ENCODE peak calls at places on chromosomes 16 and 17, in seven cellular contexts. Q is mucosa of descending colon, A is endothelial cell, K is AG09319, D is fibroblast of the aortic adventitia, P is pancreas, O is keratinocyte. Y is an unnamed sample.

GRCh38 chr17:14873540-14873939 is 391.6 kb downstream of the PMP22 start:
- DNase-seq in Q (no peak), O (no peak), D (no peak), P (no peak), A (no peak), K (no peak), Y (no peak)

GRCh38 chr17:75392559-75392958 is 12.9 kb downstream of the GRB2 start:
- DNase-seq in A (no peak), Q (no peak), O (no peak), K (no peak), D (no peak), P (no peak), Y (no peak)

GRCh38 chr16:54748611-54749190 is 182.0 kb upstream of the IRX5 start:
- DNase-seq in O (no peak), D (no peak), K (no peak), Q (no peak), A (no peak), P (no peak), Y (no peak)

GRCh38 chr16:74025-74424 is 1.6 kb upstream of the RHBDF1 start:
- DNase-seq in O (no peak), A (no peak), D (no peak), Q (no peak), K (no peak), P (no peak), Y (no peak)

GRCh38 chr17:36851230-36851629 is 86.0 kb upstream of the LHX1 start:
- DNase-seq in P (no peak), K (no peak), Q (no peak), A (no peak), D (no peak), O (peak), Y (peak)

GRCh38 chr17:1031711-1032110 is 34.8 kb downstream of the TIMM22 start:
- DNase-seq in Q (peak), P (no peak), O (no peak), K (peak), D (peak), A (peak), Y (peak)

GRCh38 chr16:23207485-23207884 is 24.9 kb downstream of the SCNN1G start:
- DNase-seq in A (no peak), P (no peak), O (no peak), Q (no peak), K (no peak), D (no peak), Y (no peak)

GRCh38 chr16:30663820-30664528 is 5.7 kb downstream of the FBRS start:
- DNase-seq in Q (peak), K (no peak), P (no peak), D (no peak), O (no peak), A (no peak), Y (no peak)

GRCh38 chr16:81996664-81997529 is 14.4 kb downstream of the SDR42E1 start:
- DNase-seq in K (no peak), A (no peak), D (peak), Q (no peak), O (no peak), P (no peak), Y (peak)
- TF ChIP-seq CTCF in K (peak), A (peak), D (peak), Q (no peak), O (no peak), P (no peak), Y (peak)

DNA sequence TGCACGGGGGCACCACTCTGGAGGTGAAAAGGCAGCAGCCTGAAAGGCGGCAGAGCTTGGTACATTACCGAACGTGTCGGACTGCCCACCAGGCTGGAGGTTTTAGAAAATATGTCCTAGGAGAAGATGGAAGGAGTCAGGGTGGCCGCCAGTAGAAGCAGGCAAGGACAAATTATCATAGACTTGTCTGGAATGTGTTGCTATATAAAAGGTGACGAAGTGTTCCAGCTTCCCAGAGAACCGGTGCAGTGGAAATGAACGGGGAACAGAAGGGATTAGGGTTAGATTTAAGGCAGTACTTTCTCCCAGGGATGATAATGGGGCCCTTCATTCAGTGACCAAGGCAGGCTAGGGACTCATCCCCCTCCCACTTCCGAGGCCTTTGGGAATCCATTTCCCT is 27.4 kb downstream of the PIPOX start:
- DNase-seq in D (no peak), Q (no peak), A (no peak), K (no peak), P (no peak), O (no peak), Y (no peak)
- TF ChIP-seq CTCF in D (no peak), Q (no peak), A (no peak), K (no peak), P (no peak), O (no peak), Y (no peak)

GRCh38 chr17:29620271-29620670 is 2.4 kb downstream of the CORO6 start:
- DNase-seq in K (no peak), O (no peak), P (no peak), Q (no peak), A (no peak), D (no peak), Y (peak)

GRCh38 chr17:29617125-29617480 is 5.6 kb downstream of the CORO6 start:
- DNase-seq in A (peak), K (no peak), Q (peak), O (no peak), D (peak), P (peak), Y (peak)

GRCh38 chr17:29617481-29618271 is 5.0 kb downstream of the CORO6 start:
- DNase-seq in A (peak), D (peak), Q (peak), K (no peak), P (peak), O (no peak), Y (peak)

GRCh38 chr17:29619251-29619650 is 3.5 kb downstream of the CORO6 start:
- DNase-seq in P (no peak), A (no peak), O (no peak), D (peak), K (no peak), Q (no peak), Y (peak)

DNA sequence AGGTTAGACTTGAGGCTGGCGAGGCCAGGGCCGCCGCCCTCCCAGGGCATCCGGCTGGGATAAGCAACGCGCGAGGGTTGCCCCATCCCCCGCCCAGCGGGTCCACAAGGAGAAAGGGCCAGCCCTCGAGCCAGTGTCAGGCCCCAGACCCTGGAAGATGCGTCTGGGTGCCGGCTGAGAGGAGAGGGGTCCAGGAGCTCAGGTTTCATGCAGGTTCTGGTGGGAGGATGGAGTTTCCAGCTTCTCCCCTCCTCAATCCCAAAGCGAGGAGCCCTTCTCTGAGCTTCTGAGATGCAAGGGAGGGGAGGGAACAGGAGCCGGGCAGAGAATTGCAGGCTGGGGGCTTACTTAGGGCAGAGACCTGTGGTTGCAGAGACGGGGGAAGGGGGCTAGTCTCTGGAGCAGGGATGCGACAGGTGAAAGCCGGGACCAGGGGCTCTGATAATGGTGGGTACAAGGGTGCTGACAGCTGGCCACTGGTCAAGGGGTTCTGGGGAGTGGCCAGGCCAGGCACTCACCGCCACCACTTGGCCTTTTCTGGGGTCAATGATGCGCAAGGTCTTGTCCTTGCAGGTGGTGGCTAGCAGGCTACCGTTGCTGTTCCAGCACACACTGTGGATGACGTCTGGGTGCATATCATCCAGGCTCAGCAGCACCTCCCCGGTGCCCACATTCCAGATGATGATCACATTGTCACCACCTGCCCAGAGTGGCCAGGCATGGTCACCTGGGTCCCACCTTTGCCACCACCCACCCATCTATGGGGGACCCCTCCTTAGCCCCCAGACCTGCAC is 4.2 kb downstream of the CORO6 start:
- DNase-seq in A (no peak), K (no peak), D (no peak), O (no peak), P (no peak), Q (no peak), Y (no peak)
- TF ChIP-seq CTCF in A (no peak), K (no peak), D (no peak), O (peak), P (no peak), Q (no peak), Y (no peak)

DNA sequence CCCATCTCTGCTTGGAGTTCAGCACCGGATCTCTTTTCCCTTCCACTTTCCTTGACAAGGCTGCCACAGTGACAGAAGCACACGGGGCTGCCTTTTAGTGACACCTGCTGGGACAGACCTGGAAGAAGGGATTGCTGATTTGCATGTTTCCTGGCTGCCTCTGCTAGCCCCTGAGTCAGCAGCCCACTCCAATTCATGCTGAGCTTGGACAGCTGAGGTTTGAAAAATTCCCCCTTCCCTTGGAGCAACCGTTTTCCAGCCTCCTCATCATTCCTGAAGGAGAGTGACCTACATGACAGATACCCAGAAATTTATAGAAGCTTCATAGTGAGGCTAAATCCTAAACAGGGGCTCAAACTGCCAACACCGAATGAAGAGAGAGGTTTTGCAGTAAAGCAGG is 18.8 kb upstream of the RBL2 start:
- DNase-seq in O (no peak), P (no peak), A (peak), D (no peak), K (no peak), Q (no peak), Y (peak)
- TF ChIP-seq CTCF in O (no peak), P (no peak), A (no peak), D (no peak), K (no peak), Q (no peak), Y (no peak)

GRCh38 chr16:57628008-57628781 is at the start of gene ADGRG1:
- DNase-seq in K (peak), A (peak), O (peak), D (peak), Q (no peak), P (no peak), Y (peak)
- TF ChIP-seq CTCF in K (peak), A (no peak), O (no peak), D (peak), Q (no peak), P (no peak), Y (peak)

GRCh38 chr16:1150511-1150982 is 2.4 kb upstream of the CACNA1H start:
- DNase-seq in Q (no peak), D (peak), K (no peak), P (no peak), A (no peak), O (no peak), Y (peak)
- TF ChIP-seq CTCF in Q (no peak), D (no peak), K (no peak), P (no peak), A (no peak), O (no peak), Y (no peak)

DNA sequence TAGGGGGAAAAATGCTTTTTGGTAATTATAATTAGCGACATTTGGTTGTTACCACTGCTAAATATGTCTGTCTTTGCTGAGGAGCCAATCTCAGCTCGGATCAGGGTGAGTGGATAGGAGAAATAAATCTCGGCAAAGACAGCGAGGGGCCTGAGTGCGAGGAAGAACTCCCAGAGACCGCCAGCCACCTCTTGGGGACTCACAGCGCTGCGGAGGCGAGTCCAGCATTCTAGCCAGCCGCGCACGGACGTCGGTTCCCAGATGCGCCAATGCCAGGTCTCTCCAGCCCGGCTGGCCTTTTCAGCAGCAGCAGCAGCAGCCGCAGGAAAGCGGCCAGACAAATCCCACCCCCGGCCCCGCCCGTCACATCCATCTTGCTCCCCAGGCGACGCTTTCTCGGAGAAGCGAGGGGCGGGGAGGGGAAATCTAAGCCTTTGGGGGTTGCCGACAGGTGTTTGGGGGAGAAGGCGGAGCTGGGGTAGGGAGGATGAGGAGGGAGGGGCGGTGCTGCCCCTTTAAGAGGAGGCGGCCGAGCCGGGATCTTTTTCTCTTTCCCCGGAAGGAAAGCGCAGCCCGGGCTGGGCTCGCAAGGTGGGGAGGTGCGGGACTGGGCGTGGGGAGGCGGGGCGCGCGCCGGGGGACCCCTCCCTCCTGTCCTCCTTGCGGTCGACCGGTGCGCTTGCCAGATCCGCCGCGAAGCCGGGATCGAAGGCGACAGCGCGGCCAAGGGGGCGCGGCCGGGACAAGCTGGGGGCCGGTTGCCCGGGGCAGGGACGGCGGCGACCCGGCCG is at the start of gene ITGA3:
- DNase-seq in A (peak), P (peak), K (no peak), O (no peak), Q (peak), D (peak), Y (peak)
- TF ChIP-seq CTCF in A (no peak), P (no peak), K (no peak), O (no peak), Q (no peak), D (no peak), Y (peak)